ENCODE peak calls at places on chromosomes 12 and 14, in eight cellular contexts. S, N, O, B, J, X, I and T are unnamed samples. For H3K9me3, the result is how much of the 10 kb centered on the place peaks cover.

GRCh38 chr12:13152281-13152680 is 44.2 kb upstream of the EMP1 start:
- DNase-seq in B (no peak), O (no peak), J (no peak), S (no peak), X (no peak), N (peak), I (no peak), T (no peak)

GRCh38 chr14:91170504-91171121 is 56.7 kb downstream of the DGLUCY start:
- DNase-seq in J (peak), X (no peak), I (no peak), B (no peak), S (no peak), N (peak), O (peak), T (no peak)

GRCh38 chr14:54854181-54854580 is 48.4 kb downstream of the GCH1 start:
- DNase-seq in N (no peak), X (no peak), S (no peak), B (no peak), O (no peak), I (no peak), J (no peak), T (no peak)

GRCh38 chr12:121090576-121091125 is 42.0 kb upstream of the P2RX7 start:
- DNase-seq in O (no peak), N (no peak), X (no peak), B (no peak), J (no peak), S (no peak), I (no peak), T (no peak)

GRCh38 chr12:90801776-90802175 is 153.2 kb downstream of the CCER1 start:
- DNase-seq in B (no peak), X (no peak), S (no peak), I (peak), O (peak), N (no peak), J (peak), T (no peak)

GRCh38 chr12:103840399-103840880 is 594 bp downstream of the NT5DC3 start:
- DNase-seq in J (peak), S (no peak), I (peak), X (peak), B (peak), N (peak), O (peak), T (no peak)

GRCh38 chr14:95431199-95432145 is 85.0 kb downstream of the SYNE3 start:
- DNase-seq in B (no peak), J (peak), X (no peak), O (peak), I (peak), N (no peak), S (no peak), T (no peak)

GRCh38 chr12:20527396-20528154 is 159.2 kb downstream of the PDE3A start:
- DNase-seq in I (no peak), O (peak), J (peak), B (no peak), X (no peak), N (no peak), S (no peak), T (no peak)

GRCh38 chr14:37230551-37231194 is 32.9 kb downstream of the MIPOL1 start:
- DNase-seq in B (no peak), I (peak), N (no peak), J (peak), O (peak), S (no peak), X (no peak), T (no peak)

GRCh38 chr14:47262801-47263200 is 412.6 kb downstream of the MDGA2 start:
- DNase-seq in X (no peak), I (peak), O (peak), J (no peak), S (no peak), N (no peak), B (no peak), T (no peak)

GRCh38 chr14:70808402-70809237 is 693 bp downstream of the MAP3K9 start:
- DNase-seq in J (no peak), O (no peak), S (peak), N (peak), X (peak), B (peak), I (no peak), T (peak)

GRCh38 chr12:120495189-120495722 is 657 bp upstream of the DYNLL1 start:
- DNase-seq in X (no peak), O (no peak), I (no peak), B (no peak), S (no peak), N (no peak), J (no peak), T (no peak)

GRCh38 chr14:28488658-28489057 is 277.9 kb upstream of the FOXG1 start:
- DNase-seq in I (no peak), N (no peak), S (no peak), B (no peak), J (no peak), X (no peak), O (no peak), T (no peak)

GRCh38 chr12:106195638-106196037 is 52.2 kb downstream of the CKAP4 start:
- DNase-seq in N (peak), O (peak), S (no peak), J (peak), I (no peak), X (no peak), B (peak), T (no peak)

GRCh38 chr14:54356172-54356571 is 40.6 kb upstream of the CDKN3 start:
- DNase-seq in S (no peak), J (peak), N (no peak), O (peak), I (peak), X (no peak), B (no peak), T (no peak)

GRCh38 chr14:61177279-61178225 is 103.6 kb downstream of the TMEM30B start:
- DNase-seq in O (peak), X (no peak), B (no peak), N (no peak), J (peak), I (peak), S (no peak), T (no peak)

GRCh38 chr12:58414398-58414871 is 473.1 kb downstream of the ATP23 start:
- DNase-seq in O (peak), B (no peak), J (peak), I (peak), X (no peak), N (no peak), S (no peak), T (no peak)

GRCh38 chr12:107560906-107561285 is 124.7 kb upstream of the PWP1 start:
- DNase-seq in J (no peak), S (no peak), I (no peak), B (no peak), N (no peak), X (no peak), O (no peak), T (no peak)

DNA sequence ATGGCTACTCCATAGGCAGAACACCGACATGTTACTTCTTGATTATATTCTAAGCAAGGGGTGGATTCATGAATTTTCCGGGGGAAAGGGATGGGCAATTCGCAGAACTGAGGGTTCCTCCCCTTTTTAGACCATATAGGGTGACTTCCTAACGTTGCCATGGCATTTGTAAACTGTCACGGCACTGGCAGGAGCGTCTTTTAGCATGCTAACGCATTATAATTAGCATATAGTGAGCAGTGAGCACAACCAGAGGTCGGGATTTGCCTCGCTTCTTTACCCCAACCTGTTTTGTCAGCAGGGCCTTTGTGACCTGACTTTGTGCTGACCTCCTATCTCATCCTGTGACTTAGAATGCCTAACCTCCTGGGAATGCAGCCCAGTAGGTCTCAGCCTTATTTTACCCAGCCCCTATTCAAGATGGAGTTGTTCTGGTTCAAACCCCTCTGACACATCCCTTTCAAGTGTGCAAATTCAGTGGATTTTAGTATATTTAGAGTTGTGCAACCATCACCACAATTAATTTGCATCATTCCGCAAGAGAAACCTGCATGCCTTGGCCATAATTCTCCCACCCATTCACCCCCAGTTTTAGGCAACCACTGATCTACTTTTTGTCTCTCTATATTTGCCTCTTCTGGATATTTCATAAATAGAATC is 27.4 kb downstream of the PALS1 start:
- DNase-seq in J (peak), N (no peak), X (no peak), B (no peak), O (peak), I (no peak), S (no peak), T (no peak)
- H3K9me3 ChIP-seq in J (under half), N (under half), X (under half), B (under half), O (under half), I (under half), S (under half), T (under half)

DNA sequence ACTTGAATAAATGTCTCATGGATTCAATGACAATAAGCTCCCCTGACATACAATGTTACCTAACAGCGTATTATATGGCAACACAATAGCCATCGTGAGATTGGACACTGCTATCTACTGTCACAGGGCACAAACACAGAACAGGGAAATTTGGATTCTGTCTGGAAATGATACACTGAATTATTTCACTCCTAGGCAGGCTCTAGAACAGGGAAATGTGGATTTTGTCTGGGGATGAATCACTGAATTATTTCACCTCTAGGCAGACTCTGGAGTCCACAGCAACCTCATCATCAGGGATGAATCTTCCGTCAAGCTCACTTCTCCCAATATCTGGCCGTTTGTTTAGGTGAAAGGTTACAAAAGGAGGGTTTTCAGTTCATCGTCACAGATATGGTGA is 288.8 kb downstream of the TMEM132D start:
- DNase-seq in J (no peak), O (peak), S (no peak), B (no peak), I (no peak), N (no peak), X (no peak), T (no peak)
- H3K9me3 ChIP-seq in J (under half), O (under half), S (under half), B (under half), I (under half), N (under half), X (under half), T (under half)

DNA sequence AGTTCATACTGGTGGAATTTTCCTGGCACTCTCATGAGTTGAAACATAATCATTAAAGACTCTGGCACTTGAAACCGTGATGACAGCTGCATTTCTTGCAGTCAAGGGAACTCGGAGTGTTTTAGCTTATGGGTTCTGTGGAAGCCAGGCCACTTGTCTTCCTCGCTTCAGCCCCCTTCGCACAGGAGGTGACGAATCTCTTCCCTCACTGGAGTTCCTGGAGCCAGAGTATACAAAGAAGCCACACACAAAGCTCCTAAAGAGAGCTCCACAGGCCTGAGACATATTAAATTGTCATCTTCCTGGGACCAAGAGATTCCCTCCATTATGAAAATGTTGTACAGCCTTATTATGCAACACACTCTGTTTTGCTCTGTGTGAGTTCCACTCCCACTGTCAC is 964.1 kb downstream of the TMEM121 start:
- DNase-seq in I (no peak), B (no peak), J (no peak), N (no peak), S (no peak), O (no peak), X (no peak), T (no peak)
- H3K9me3 ChIP-seq in I (under half), B (under half), J (under half), N (under half), S (under half), O (under half), X (under half), T (under half)

GRCh38 chr14:19800282-19801117 is 3.1 kb upstream of the OR4N2 start:
- DNase-seq in J (no peak), X (no peak), B (no peak), S (no peak), O (no peak), I (no peak), N (no peak), T (no peak)

GRCh38 chr14:19799880-19800279 is 3.7 kb upstream of the OR4N2 start:
- DNase-seq in N (no peak), X (no peak), I (no peak), O (no peak), S (no peak), B (no peak), J (no peak), T (no peak)

GRCh38 chr14:19801118-19801464 is 2.5 kb upstream of the OR4N2 start:
- DNase-seq in B (no peak), O (no peak), X (no peak), N (no peak), I (no peak), J (no peak), S (no peak), T (no peak)
- H3K9me3 ChIP-seq in B (under half), O (under half), X (under half), N (under half), I (under half), J (under half), S (under half), T (under half)

GRCh38 chr14:26187996-26188605 is 409.7 kb downstream of the NOVA1 start:
- DNase-seq in I (no peak), O (no peak), S (no peak), N (no peak), J (no peak), X (no peak), B (no peak), T (no peak)

GRCh38 chr14:26191123-26191522 is 406.7 kb downstream of the NOVA1 start:
- DNase-seq in I (peak), N (no peak), J (no peak), S (no peak), O (no peak), B (no peak), X (no peak), T (no peak)

GRCh38 chr14:26194816-26195215 is 403.0 kb downstream of the NOVA1 start:
- DNase-seq in I (no peak), X (no peak), N (no peak), B (no peak), O (no peak), S (no peak), J (no peak), T (no peak)

GRCh38 chr14:26190644-26191043 is 407.2 kb downstream of the NOVA1 start:
- DNase-seq in J (no peak), I (peak), S (no peak), O (no peak), B (no peak), X (no peak), N (no peak), T (no peak)

GRCh38 chr14:26191666-26192065 is 406.2 kb downstream of the NOVA1 start:
- DNase-seq in N (no peak), X (no peak), I (no peak), O (no peak), S (no peak), J (no peak), B (no peak), T (no peak)
- H3K9me3 ChIP-seq in N (under half), X (under half), I (under half), O (under half), S (under half), J (under half), B (under half), T (under half)

DNA sequence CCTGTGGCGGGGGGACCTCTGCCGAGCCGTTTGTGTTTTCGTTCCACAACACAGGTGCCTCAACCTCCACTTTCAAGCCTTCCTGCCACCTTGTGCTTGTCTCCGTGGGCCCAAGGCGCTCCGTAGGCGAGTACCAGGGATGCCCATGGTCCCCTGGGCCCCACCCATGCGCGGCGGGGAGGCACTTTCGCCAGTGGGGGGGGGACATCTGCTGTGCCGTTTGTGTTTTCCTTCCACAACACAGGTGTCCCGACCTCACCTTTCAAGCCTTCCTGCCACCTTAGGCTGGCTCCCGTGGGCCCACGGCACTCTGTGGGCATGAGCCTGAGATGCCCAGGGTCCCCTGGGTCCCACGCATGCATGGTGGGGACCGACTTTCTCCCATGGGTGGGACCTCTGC is 335.9 kb downstream of the ALG10 start:
- DNase-seq in I (no peak), J (no peak), O (no peak), X (no peak), N (no peak), S (no peak), B (no peak), T (no peak)
- H3K9me3 ChIP-seq in I (under half), J (under half), O (under half), X (under half), N (under half), S (under half), B (under half), T (under half)

GRCh38 chr14:106380740-106381139 is 854.4 kb downstream of the TMEM121 start:
- DNase-seq in X (no peak), O (no peak), I (no peak), J (no peak), N (no peak), S (no peak), B (no peak), T (no peak)
- H3K9me3 ChIP-seq in X (under half), O (under half), I (under half), J (under half), N (under half), S (under half), B (under half), T (under half)

DNA sequence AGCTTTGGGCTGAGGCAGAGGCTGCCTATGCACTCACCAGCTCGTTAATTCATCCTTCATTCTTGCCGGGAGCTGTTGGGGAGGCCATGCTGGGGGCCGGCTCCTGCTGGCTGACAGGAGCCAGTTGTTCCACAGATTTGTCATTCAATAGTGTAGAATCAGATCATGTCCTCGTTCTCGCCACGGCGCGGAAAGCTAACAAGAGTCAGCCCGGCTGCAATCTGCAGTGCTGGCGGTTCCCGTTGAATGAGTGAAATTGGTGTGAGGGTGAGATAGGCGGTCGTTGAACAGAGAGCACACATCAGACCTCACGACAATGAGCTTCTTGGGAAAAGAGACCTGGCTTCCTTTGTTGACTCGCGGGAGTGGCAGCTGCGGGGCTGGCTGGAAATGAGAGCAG is 57.5 kb downstream of the KIF26A start:
- DNase-seq in S (no peak), O (no peak), N (no peak), J (no peak), B (no peak), X (no peak), I (no peak), T (no peak)
- H3K9me3 ChIP-seq in S (under half), O (under half), N (under half), J (under half), B (under half), X (under half), I (under half), T (under half)

GRCh38 chr12:31944299-31944698 is 14.9 kb upstream of the RESF1 start:
- DNase-seq in O (no peak), B (no peak), X (no peak), I (no peak), N (no peak), S (no peak), J (peak), T (no peak)
- H3K9me3 ChIP-seq in O (under half), B (under half), X (under half), I (under half), N (under half), S (under half), J (under half), T (under half)